ENCODE peak calls at places on chromosomes 4 and X, in six cellular contexts. One of them, this sample, is unnamed.

GRCh38 chr4:167883271-167883670 is 209.1 kb upstream of the ANXA10 start:
- DNase-seq in COR-L47: no peak
- DNase-seq in activated T-cell treated with anti-CD3 and anti-CD28 coated beads, Interleukin-2, amount 50 U/mL, for 72 hours: no peak
- DNase-seq in astrocyte of the spinal cord: no peak
- DNase-seq in stimulated activated CD4-positive, alpha-beta T cell treated with anti-CD3 and anti-CD28 coated beads, Interleukin-4, amount 100 ng/mL, for 1 hour: no peak
- DNase-seq in T-helper 2 cell: no peak
- DNase-seq in this sample: no peak

GRCh38 chr4:60884545-60884944 is 315.6 kb upstream of the ADGRL3 start:
- DNase-seq in activated T-cell treated with anti-CD3 and anti-CD28 coated beads, Interleukin-2, amount 50 U/mL, for 72 hours: no peak
- DNase-seq in COR-L47: no peak
- DNase-seq in T-helper 2 cell: no peak
- DNase-seq in stimulated activated CD4-positive, alpha-beta T cell treated with anti-CD3 and anti-CD28 coated beads, Interleukin-4, amount 100 ng/mL, for 1 hour: no peak
- DNase-seq in astrocyte of the spinal cord: peak; percentile 8
- DNase-seq in this sample: peak; percentile 24

GRCh38 chr4:69830529-69831269 is 29.2 kb downstream of the SULT1E1 start:
- DNase-seq in stimulated activated CD4-positive, alpha-beta T cell treated with anti-CD3 and anti-CD28 coated beads, Interleukin-4, amount 100 ng/mL, for 1 hour: no peak
- DNase-seq in COR-L47: peak; percentile 79
- DNase-seq in activated T-cell treated with anti-CD3 and anti-CD28 coated beads, Interleukin-2, amount 50 U/mL, for 72 hours: no peak
- DNase-seq in T-helper 2 cell: no peak
- DNase-seq in astrocyte of the spinal cord: peak; percentile 61
- DNase-seq in this sample: peak; percentile 91

GRCh38 chrX:21166302-21166982 is 207.8 kb upstream of the CNKSR2 start:
- DNase-seq in T-helper 2 cell: no peak
- DNase-seq in stimulated activated CD4-positive, alpha-beta T cell treated with anti-CD3 and anti-CD28 coated beads, Interleukin-4, amount 100 ng/mL, for 1 hour: no peak
- DNase-seq in COR-L47: no peak
- DNase-seq in astrocyte of the spinal cord: peak; percentile 32
- DNase-seq in activated T-cell treated with anti-CD3 and anti-CD28 coated beads, Interleukin-2, amount 50 U/mL, for 72 hours: no peak
- DNase-seq in this sample: no peak

GRCh38 chrX:134868766-134869495 is 121.9 kb upstream of the SMIM10 start:
- DNase-seq in activated T-cell treated with anti-CD3 and anti-CD28 coated beads, Interleukin-2, amount 50 U/mL, for 72 hours: no peak
- DNase-seq in astrocyte of the spinal cord: peak; percentile 78
- DNase-seq in T-helper 2 cell: no peak
- DNase-seq in stimulated activated CD4-positive, alpha-beta T cell treated with anti-CD3 and anti-CD28 coated beads, Interleukin-4, amount 100 ng/mL, for 1 hour: no peak
- DNase-seq in COR-L47: no peak
- DNase-seq in this sample: no peak

GRCh38 chr4:110196871-110197420 is 1.5 kb downstream of the ELOVL6 start:
- DNase-seq in activated T-cell treated with anti-CD3 and anti-CD28 coated beads, Interleukin-2, amount 50 U/mL, for 72 hours: peak; percentile 70
- DNase-seq in astrocyte of the spinal cord: peak; percentile 49
- DNase-seq in COR-L47: peak; percentile 31
- DNase-seq in stimulated activated CD4-positive, alpha-beta T cell treated with anti-CD3 and anti-CD28 coated beads, Interleukin-4, amount 100 ng/mL, for 1 hour: peak; percentile 68
- DNase-seq in T-helper 2 cell: peak; percentile 24
- DNase-seq in this sample: peak; percentile 74

GRCh38 chr4:140296871-140297570 is 76.4 kb upstream of the SCOC start:
- DNase-seq in activated T-cell treated with anti-CD3 and anti-CD28 coated beads, Interleukin-2, amount 50 U/mL, for 72 hours: no peak
- DNase-seq in COR-L47: peak; percentile 84
- DNase-seq in astrocyte of the spinal cord: no peak
- DNase-seq in T-helper 2 cell: no peak
- DNase-seq in stimulated activated CD4-positive, alpha-beta T cell treated with anti-CD3 and anti-CD28 coated beads, Interleukin-4, amount 100 ng/mL, for 1 hour: no peak
- DNase-seq in this sample: peak; percentile 86

GRCh38 chrX:72271091-72271490 is 6.0 kb downstream of the RPS4X start:
- DNase-seq in astrocyte of the spinal cord: no peak
- DNase-seq in T-helper 2 cell: no peak
- DNase-seq in stimulated activated CD4-positive, alpha-beta T cell treated with anti-CD3 and anti-CD28 coated beads, Interleukin-4, amount 100 ng/mL, for 1 hour: no peak
- DNase-seq in COR-L47: no peak
- DNase-seq in activated T-cell treated with anti-CD3 and anti-CD28 coated beads, Interleukin-2, amount 50 U/mL, for 72 hours: no peak
- DNase-seq in this sample: no peak

GRCh38 chrX:131058136-131058868 is at the start of gene ARHGAP36:
- DNase-seq in COR-L47: no peak
- DNase-seq in stimulated activated CD4-positive, alpha-beta T cell treated with anti-CD3 and anti-CD28 coated beads, Interleukin-4, amount 100 ng/mL, for 1 hour: no peak
- DNase-seq in activated T-cell treated with anti-CD3 and anti-CD28 coated beads, Interleukin-2, amount 50 U/mL, for 72 hours: no peak
- DNase-seq in astrocyte of the spinal cord: no peak
- DNase-seq in T-helper 2 cell: no peak
- DNase-seq in this sample: no peak

GRCh38 chr4:137125011-137125410 is 407.3 kb downstream of the PCDH18 start:
- DNase-seq in astrocyte of the spinal cord: peak; percentile 31
- DNase-seq in COR-L47: no peak
- DNase-seq in activated T-cell treated with anti-CD3 and anti-CD28 coated beads, Interleukin-2, amount 50 U/mL, for 72 hours: no peak
- DNase-seq in T-helper 2 cell: no peak
- DNase-seq in stimulated activated CD4-positive, alpha-beta T cell treated with anti-CD3 and anti-CD28 coated beads, Interleukin-4, amount 100 ng/mL, for 1 hour: no peak
- DNase-seq in this sample: no peak

GRCh38 chr4:30754021-30754420 is 33.9 kb downstream of the PCDH7 start:
- DNase-seq in COR-L47: no peak
- DNase-seq in astrocyte of the spinal cord: peak; percentile 58
- DNase-seq in stimulated activated CD4-positive, alpha-beta T cell treated with anti-CD3 and anti-CD28 coated beads, Interleukin-4, amount 100 ng/mL, for 1 hour: no peak
- DNase-seq in activated T-cell treated with anti-CD3 and anti-CD28 coated beads, Interleukin-2, amount 50 U/mL, for 72 hours: no peak
- DNase-seq in T-helper 2 cell: no peak
- DNase-seq in this sample: no peak

GRCh38 chr4:159010563-159011260 is 92.2 kb upstream of the RAPGEF2 start:
- DNase-seq in astrocyte of the spinal cord: peak; percentile 77
- DNase-seq in stimulated activated CD4-positive, alpha-beta T cell treated with anti-CD3 and anti-CD28 coated beads, Interleukin-4, amount 100 ng/mL, for 1 hour: no peak
- DNase-seq in COR-L47: peak; percentile 62
- DNase-seq in activated T-cell treated with anti-CD3 and anti-CD28 coated beads, Interleukin-2, amount 50 U/mL, for 72 hours: no peak
- DNase-seq in T-helper 2 cell: no peak
- DNase-seq in this sample: peak; percentile 59

GRCh38 chr4:3225946-3226345 is 23.0 kb upstream of the MSANTD1 start:
- DNase-seq in T-helper 2 cell: no peak
- DNase-seq in activated T-cell treated with anti-CD3 and anti-CD28 coated beads, Interleukin-2, amount 50 U/mL, for 72 hours: no peak
- DNase-seq in astrocyte of the spinal cord: no peak
- DNase-seq in stimulated activated CD4-positive, alpha-beta T cell treated with anti-CD3 and anti-CD28 coated beads, Interleukin-4, amount 100 ng/mL, for 1 hour: no peak
- DNase-seq in COR-L47: no peak
- DNase-seq in this sample: no peak

GRCh38 chrX:68415289-68415688 is 18.0 kb downstream of the OPHN1 start:
- DNase-seq in activated T-cell treated with anti-CD3 and anti-CD28 coated beads, Interleukin-2, amount 50 U/mL, for 72 hours: no peak
- DNase-seq in stimulated activated CD4-positive, alpha-beta T cell treated with anti-CD3 and anti-CD28 coated beads, Interleukin-4, amount 100 ng/mL, for 1 hour: no peak
- DNase-seq in astrocyte of the spinal cord: peak; percentile 80
- DNase-seq in T-helper 2 cell: no peak
- DNase-seq in COR-L47: no peak
- DNase-seq in this sample: no peak

GRCh38 chrX:110277609-110278008 is 40.3 kb downstream of the AMMECR1 start:
- DNase-seq in stimulated activated CD4-positive, alpha-beta T cell treated with anti-CD3 and anti-CD28 coated beads, Interleukin-4, amount 100 ng/mL, for 1 hour: no peak
- DNase-seq in COR-L47: no peak
- DNase-seq in activated T-cell treated with anti-CD3 and anti-CD28 coated beads, Interleukin-2, amount 50 U/mL, for 72 hours: no peak
- DNase-seq in astrocyte of the spinal cord: no peak
- DNase-seq in T-helper 2 cell: no peak
- DNase-seq in this sample: no peak

GRCh38 chr4:182507808-182508207 is 264.6 kb downstream of the TENM3 start:
- DNase-seq in activated T-cell treated with anti-CD3 and anti-CD28 coated beads, Interleukin-2, amount 50 U/mL, for 72 hours: no peak
- DNase-seq in COR-L47: no peak
- DNase-seq in stimulated activated CD4-positive, alpha-beta T cell treated with anti-CD3 and anti-CD28 coated beads, Interleukin-4, amount 100 ng/mL, for 1 hour: no peak
- DNase-seq in astrocyte of the spinal cord: no peak
- DNase-seq in T-helper 2 cell: no peak
- DNase-seq in this sample: no peak

GRCh38 chr4:78652282-78652876 is 100.8 kb downstream of the ANXA3 start:
- DNase-seq in COR-L47: peak; percentile 45
- DNase-seq in T-helper 2 cell: no peak
- DNase-seq in astrocyte of the spinal cord: peak; percentile 66
- DNase-seq in stimulated activated CD4-positive, alpha-beta T cell treated with anti-CD3 and anti-CD28 coated beads, Interleukin-4, amount 100 ng/mL, for 1 hour: no peak
- DNase-seq in activated T-cell treated with anti-CD3 and anti-CD28 coated beads, Interleukin-2, amount 50 U/mL, for 72 hours: no peak
- DNase-seq in this sample: no peak

GRCh38 chrX:140360284-140360683 is 144.6 kb downstream of the SOX3 start:
- DNase-seq in astrocyte of the spinal cord: no peak
- DNase-seq in activated T-cell treated with anti-CD3 and anti-CD28 coated beads, Interleukin-2, amount 50 U/mL, for 72 hours: no peak
- DNase-seq in T-helper 2 cell: no peak
- DNase-seq in stimulated activated CD4-positive, alpha-beta T cell treated with anti-CD3 and anti-CD28 coated beads, Interleukin-4, amount 100 ng/mL, for 1 hour: no peak
- DNase-seq in COR-L47: peak; percentile 11
- DNase-seq in this sample: peak; percentile 0

GRCh38 chr4:23746672-23747071 is 143.2 kb downstream of the PPARGC1A start:
- DNase-seq in activated T-cell treated with anti-CD3 and anti-CD28 coated beads, Interleukin-2, amount 50 U/mL, for 72 hours: no peak
- DNase-seq in astrocyte of the spinal cord: no peak
- DNase-seq in COR-L47: no peak
- DNase-seq in stimulated activated CD4-positive, alpha-beta T cell treated with anti-CD3 and anti-CD28 coated beads, Interleukin-4, amount 100 ng/mL, for 1 hour: no peak
- DNase-seq in T-helper 2 cell: no peak
- DNase-seq in this sample: no peak

GRCh38 chr4:184250795-184251679 is 33.4 kb upstream of the ENPP6 start:
- DNase-seq in T-helper 2 cell: no peak
- DNase-seq in activated T-cell treated with anti-CD3 and anti-CD28 coated beads, Interleukin-2, amount 50 U/mL, for 72 hours: peak; percentile 49
- DNase-seq in stimulated activated CD4-positive, alpha-beta T cell treated with anti-CD3 and anti-CD28 coated beads, Interleukin-4, amount 100 ng/mL, for 1 hour: no peak
- DNase-seq in COR-L47: peak; percentile 60
- DNase-seq in astrocyte of the spinal cord: peak; percentile 58
- DNase-seq in this sample: peak; percentile 30

GRCh38 chr4:3213661-3214250 is 35.2 kb upstream of the MSANTD1 start:
- DNase-seq in activated T-cell treated with anti-CD3 and anti-CD28 coated beads, Interleukin-2, amount 50 U/mL, for 72 hours: no peak
- DNase-seq in astrocyte of the spinal cord: no peak
- DNase-seq in T-helper 2 cell: no peak
- DNase-seq in COR-L47: no peak
- DNase-seq in stimulated activated CD4-positive, alpha-beta T cell treated with anti-CD3 and anti-CD28 coated beads, Interleukin-4, amount 100 ng/mL, for 1 hour: no peak
- DNase-seq in this sample: no peak

GRCh38 chr4:52659722-52660261 is 691 bp upstream of the USP46 start:
- DNase-seq in T-helper 2 cell: peak; percentile 5
- DNase-seq in stimulated activated CD4-positive, alpha-beta T cell treated with anti-CD3 and anti-CD28 coated beads, Interleukin-4, amount 100 ng/mL, for 1 hour: peak; percentile 21
- DNase-seq in COR-L47: no peak
- DNase-seq in astrocyte of the spinal cord: peak; percentile 29
- DNase-seq in activated T-cell treated with anti-CD3 and anti-CD28 coated beads, Interleukin-2, amount 50 U/mL, for 72 hours: peak; percentile 34
- DNase-seq in this sample: peak; percentile 56

GRCh38 chrX:69238153-69238959 is 73.1 kb upstream of the PJA1 start:
- DNase-seq in astrocyte of the spinal cord: no peak
- DNase-seq in activated T-cell treated with anti-CD3 and anti-CD28 coated beads, Interleukin-2, amount 50 U/mL, for 72 hours: no peak
- DNase-seq in T-helper 2 cell: no peak
- DNase-seq in stimulated activated CD4-positive, alpha-beta T cell treated with anti-CD3 and anti-CD28 coated beads, Interleukin-4, amount 100 ng/mL, for 1 hour: no peak
- DNase-seq in COR-L47: peak; percentile 62
- DNase-seq in this sample: no peak

GRCh38 chr4:34043131-34043530 is 2201.2 kb downstream of the ARAP2 start:
- DNase-seq in activated T-cell treated with anti-CD3 and anti-CD28 coated beads, Interleukin-2, amount 50 U/mL, for 72 hours: no peak
- DNase-seq in COR-L47: no peak
- DNase-seq in T-helper 2 cell: no peak
- DNase-seq in astrocyte of the spinal cord: no peak
- DNase-seq in stimulated activated CD4-positive, alpha-beta T cell treated with anti-CD3 and anti-CD28 coated beads, Interleukin-4, amount 100 ng/mL, for 1 hour: no peak
- DNase-seq in this sample: no peak

GRCh38 chr4:153204247-153205027 is at the start of gene TRIM2:
- DNase-seq in COR-L47: peak; percentile 46
- DNase-seq in stimulated activated CD4-positive, alpha-beta T cell treated with anti-CD3 and anti-CD28 coated beads, Interleukin-4, amount 100 ng/mL, for 1 hour: no peak
- DNase-seq in activated T-cell treated with anti-CD3 and anti-CD28 coated beads, Interleukin-2, amount 50 U/mL, for 72 hours: no peak
- DNase-seq in T-helper 2 cell: no peak
- DNase-seq in astrocyte of the spinal cord: peak; percentile 72
- DNase-seq in this sample: peak; percentile 66

GRCh38 chrX:19739683-19740082 is 147.7 kb downstream of the SH3KBP1 start:
- DNase-seq in stimulated activated CD4-positive, alpha-beta T cell treated with anti-CD3 and anti-CD28 coated beads, Interleukin-4, amount 100 ng/mL, for 1 hour: peak; percentile 38
- DNase-seq in activated T-cell treated with anti-CD3 and anti-CD28 coated beads, Interleukin-2, amount 50 U/mL, for 72 hours: peak; percentile 40
- DNase-seq in COR-L47: peak; percentile 2
- DNase-seq in T-helper 2 cell: peak; percentile 8
- DNase-seq in astrocyte of the spinal cord: peak; percentile 70
- DNase-seq in this sample: peak; percentile 27

GRCh38 chrX:18984381-18985185 is 669 bp upstream of the PHKA2 start:
- DNase-seq in T-helper 2 cell: peak; percentile 76
- DNase-seq in activated T-cell treated with anti-CD3 and anti-CD28 coated beads, Interleukin-2, amount 50 U/mL, for 72 hours: peak; percentile 82
- DNase-seq in COR-L47: peak; percentile 65
- DNase-seq in astrocyte of the spinal cord: peak; percentile 71
- DNase-seq in stimulated activated CD4-positive, alpha-beta T cell treated with anti-CD3 and anti-CD28 coated beads, Interleukin-4, amount 100 ng/mL, for 1 hour: peak; percentile 84
- DNase-seq in this sample: peak; percentile 85

GRCh38 chr4:142708231-142708630 is 137.9 kb downstream of the INPP4B start:
- DNase-seq in stimulated activated CD4-positive, alpha-beta T cell treated with anti-CD3 and anti-CD28 coated beads, Interleukin-4, amount 100 ng/mL, for 1 hour: no peak
- DNase-seq in COR-L47: no peak
- DNase-seq in astrocyte of the spinal cord: no peak
- DNase-seq in T-helper 2 cell: no peak
- DNase-seq in activated T-cell treated with anti-CD3 and anti-CD28 coated beads, Interleukin-2, amount 50 U/mL, for 72 hours: no peak
- DNase-seq in this sample: no peak

GRCh38 chr4:23993373-23993772 is 103.5 kb upstream of the PPARGC1A start:
- DNase-seq in astrocyte of the spinal cord: no peak
- DNase-seq in COR-L47: no peak
- DNase-seq in T-helper 2 cell: no peak
- DNase-seq in activated T-cell treated with anti-CD3 and anti-CD28 coated beads, Interleukin-2, amount 50 U/mL, for 72 hours: no peak
- DNase-seq in stimulated activated CD4-positive, alpha-beta T cell treated with anti-CD3 and anti-CD28 coated beads, Interleukin-4, amount 100 ng/mL, for 1 hour: no peak
- DNase-seq in this sample: no peak

GRCh38 chr4:40189997-40190396 is 6.8 kb upstream of the RHOH start:
- DNase-seq in COR-L47: no peak
- DNase-seq in T-helper 2 cell: no peak
- DNase-seq in astrocyte of the spinal cord: no peak
- DNase-seq in stimulated activated CD4-positive, alpha-beta T cell treated with anti-CD3 and anti-CD28 coated beads, Interleukin-4, amount 100 ng/mL, for 1 hour: no peak
- DNase-seq in activated T-cell treated with anti-CD3 and anti-CD28 coated beads, Interleukin-2, amount 50 U/mL, for 72 hours: no peak
- DNase-seq in this sample: peak; percentile 53

GRCh38 chr4:61068745-61069144 is 131.4 kb upstream of the ADGRL3 start:
- DNase-seq in T-helper 2 cell: no peak
- DNase-seq in activated T-cell treated with anti-CD3 and anti-CD28 coated beads, Interleukin-2, amount 50 U/mL, for 72 hours: no peak
- DNase-seq in COR-L47: no peak
- DNase-seq in stimulated activated CD4-positive, alpha-beta T cell treated with anti-CD3 and anti-CD28 coated beads, Interleukin-4, amount 100 ng/mL, for 1 hour: no peak
- DNase-seq in astrocyte of the spinal cord: peak; percentile 46
- DNase-seq in this sample: no peak

GRCh38 chr4:78510108-78510507 is 41.5 kb upstream of the ANXA3 start:
- DNase-seq in T-helper 2 cell: no peak
- DNase-seq in COR-L47: no peak
- DNase-seq in astrocyte of the spinal cord: no peak
- DNase-seq in stimulated activated CD4-positive, alpha-beta T cell treated with anti-CD3 and anti-CD28 coated beads, Interleukin-4, amount 100 ng/mL, for 1 hour: no peak
- DNase-seq in activated T-cell treated with anti-CD3 and anti-CD28 coated beads, Interleukin-2, amount 50 U/mL, for 72 hours: no peak
- DNase-seq in this sample: no peak

GRCh38 chrX:106611682-106612402 is at the start of gene RADX:
- DNase-seq in astrocyte of the spinal cord: peak; percentile 66
- DNase-seq in stimulated activated CD4-positive, alpha-beta T cell treated with anti-CD3 and anti-CD28 coated beads, Interleukin-4, amount 100 ng/mL, for 1 hour: peak; percentile 81
- DNase-seq in activated T-cell treated with anti-CD3 and anti-CD28 coated beads, Interleukin-2, amount 50 U/mL, for 72 hours: peak; percentile 85
- DNase-seq in T-helper 2 cell: peak; percentile 75
- DNase-seq in COR-L47: peak; percentile 52
- DNase-seq in this sample: peak; percentile 61

GRCh38 chrX:38052096-38052495 is 45.7 kb downstream of the SYTL5 start:
- DNase-seq in COR-L47: no peak
- DNase-seq in astrocyte of the spinal cord: peak; percentile 88
- DNase-seq in stimulated activated CD4-positive, alpha-beta T cell treated with anti-CD3 and anti-CD28 coated beads, Interleukin-4, amount 100 ng/mL, for 1 hour: no peak
- DNase-seq in T-helper 2 cell: no peak
- DNase-seq in activated T-cell treated with anti-CD3 and anti-CD28 coated beads, Interleukin-2, amount 50 U/mL, for 72 hours: peak; percentile 3
- DNase-seq in this sample: no peak

GRCh38 chr4:47050986-47051725 is 19.8 kb downstream of the GABRB1 start:
- DNase-seq in T-helper 2 cell: no peak
- DNase-seq in astrocyte of the spinal cord: no peak
- DNase-seq in COR-L47: no peak
- DNase-seq in activated T-cell treated with anti-CD3 and anti-CD28 coated beads, Interleukin-2, amount 50 U/mL, for 72 hours: no peak
- DNase-seq in stimulated activated CD4-positive, alpha-beta T cell treated with anti-CD3 and anti-CD28 coated beads, Interleukin-4, amount 100 ng/mL, for 1 hour: no peak
- DNase-seq in this sample: no peak

GRCh38 chrX:49129427-49129826 is 5.9 kb upstream of the GPKOW start:
- DNase-seq in COR-L47: no peak
- DNase-seq in T-helper 2 cell: no peak
- DNase-seq in activated T-cell treated with anti-CD3 and anti-CD28 coated beads, Interleukin-2, amount 50 U/mL, for 72 hours: no peak
- DNase-seq in stimulated activated CD4-positive, alpha-beta T cell treated with anti-CD3 and anti-CD28 coated beads, Interleukin-4, amount 100 ng/mL, for 1 hour: no peak
- DNase-seq in astrocyte of the spinal cord: no peak
- DNase-seq in this sample: no peak